ENCODE peak calls at places on chromosome 11, in nine cellular contexts. One of them, this sample, is unnamed.
A peak's percentile ranks its signal among the peaks of the same experiment; 100 is the strongest.

GRCh38 chr11:67195971-67196418 is 70.3 kb upstream of the GRK2 start:
- DNase-seq in AG04450: no peak
- DNase-seq in HFF-Myc: peak; percentile 61
- DNase-seq in KBM-7: no peak
- DNase-seq in fibroblast of lung: peak; percentile 71
- DNase-seq in ovary: no peak
- DNase-seq in upper lobe of right lung: no peak
- DNase-seq in NCI-H1417: no peak
- DNase-seq in AG10803: peak; percentile 92
- DNase-seq in this sample: no peak

GRCh38 chr11:8733847-8734246 is 51.3 kb downstream of the RPL27A start:
- DNase-seq in HFF-Myc: no peak
- DNase-seq in KBM-7: no peak
- DNase-seq in ovary: no peak
- DNase-seq in AG10803: no peak
- DNase-seq in fibroblast of lung: no peak
- DNase-seq in AG04450: no peak
- DNase-seq in upper lobe of right lung: no peak
- DNase-seq in NCI-H1417: no peak
- DNase-seq in this sample: no peak

GRCh38 chr11:1238767-1239595 is 16.1 kb downstream of the MUC5B start:
- DNase-seq in HFF-Myc: no peak
- DNase-seq in AG10803: no peak
- DNase-seq in KBM-7: no peak
- DNase-seq in NCI-H1417: no peak
- DNase-seq in fibroblast of lung: no peak
- DNase-seq in upper lobe of right lung: no peak
- DNase-seq in AG04450: no peak
- DNase-seq in ovary: no peak
- DNase-seq in this sample: no peak

GRCh38 chr11:46385169-46386004 is 3.9 kb downstream of the MDK start:
- DNase-seq in AG10803: no peak
- DNase-seq in NCI-H1417: no peak
- DNase-seq in ovary: no peak
- DNase-seq in fibroblast of lung: no peak
- DNase-seq in AG04450: no peak
- DNase-seq in KBM-7: no peak
- DNase-seq in upper lobe of right lung: no peak
- DNase-seq in HFF-Myc: no peak
- DNase-seq in this sample: no peak

GRCh38 chr11:132972565-132972964 is 559.7 kb downstream of the OPCML start:
- DNase-seq in ovary: no peak
- DNase-seq in HFF-Myc: no peak
- DNase-seq in upper lobe of right lung: no peak
- DNase-seq in fibroblast of lung: no peak
- DNase-seq in NCI-H1417: no peak
- DNase-seq in KBM-7: no peak
- DNase-seq in AG10803: no peak
- DNase-seq in AG04450: no peak
- DNase-seq in this sample: no peak

GRCh38 chr11:72930011-72930410 is 115.8 kb downstream of the ATG16L2 start:
- DNase-seq in upper lobe of right lung: no peak
- DNase-seq in NCI-H1417: no peak
- DNase-seq in KBM-7: no peak
- DNase-seq in fibroblast of lung: peak; percentile 69
- DNase-seq in HFF-Myc: no peak
- DNase-seq in AG10803: peak; percentile 16
- DNase-seq in ovary: no peak
- DNase-seq in AG04450: no peak
- DNase-seq in this sample: no peak

GRCh38 chr11:69925366-69926196 is 106.4 kb upstream of the FGF3 start:
- DNase-seq in NCI-H1417: no peak
- DNase-seq in AG04450: no peak
- DNase-seq in HFF-Myc: no peak
- DNase-seq in KBM-7: no peak
- DNase-seq in fibroblast of lung: no peak
- DNase-seq in AG10803: no peak
- DNase-seq in ovary: no peak
- DNase-seq in upper lobe of right lung: peak; percentile 47
- DNase-seq in this sample: no peak

GRCh38 chr11:114159802-114160588 is 100.5 kb downstream of the ZBTB16 start:
- DNase-seq in HFF-Myc: peak; percentile 86
- DNase-seq in NCI-H1417: peak; percentile 98
- DNase-seq in KBM-7: peak; percentile 98
- DNase-seq in ovary: peak; percentile 100
- DNase-seq in fibroblast of lung: peak; percentile 92
- DNase-seq in AG04450: peak; percentile 71
- DNase-seq in upper lobe of right lung: peak; percentile 99
- DNase-seq in AG10803: peak; percentile 95
- DNase-seq in this sample: peak; percentile 96

GRCh38 chr11:124646148-124646547 is 23.5 kb downstream of the TBRG1 start:
- DNase-seq in AG04450: no peak
- DNase-seq in KBM-7: peak; percentile 29
- DNase-seq in HFF-Myc: no peak
- DNase-seq in AG10803: no peak
- DNase-seq in upper lobe of right lung: no peak
- DNase-seq in ovary: no peak
- DNase-seq in fibroblast of lung: no peak
- DNase-seq in NCI-H1417: no peak
- DNase-seq in this sample: no peak

GRCh38 chr11:75523811-75524401 is 1.8 kb downstream of the GDPD5 start:
- DNase-seq in fibroblast of lung: no peak
- DNase-seq in HFF-Myc: no peak
- DNase-seq in NCI-H1417: no peak
- DNase-seq in AG10803: no peak
- DNase-seq in KBM-7: no peak
- DNase-seq in ovary: no peak
- DNase-seq in AG04450: no peak
- DNase-seq in upper lobe of right lung: no peak
- DNase-seq in this sample: no peak

GRCh38 chr11:1520987-1521349 is 34.4 kb upstream of the MOB2 start:
- DNase-seq in AG10803: no peak
- DNase-seq in KBM-7: no peak
- DNase-seq in HFF-Myc: no peak
- DNase-seq in ovary: no peak
- DNase-seq in fibroblast of lung: no peak
- DNase-seq in upper lobe of right lung: no peak
- DNase-seq in NCI-H1417: no peak
- DNase-seq in AG04450: no peak
- DNase-seq in this sample: no peak

GRCh38 chr11:116396332-116396731 is 376.5 kb downstream of the BUD13 start:
- DNase-seq in upper lobe of right lung: no peak
- DNase-seq in ovary: no peak
- DNase-seq in NCI-H1417: no peak
- DNase-seq in fibroblast of lung: no peak
- DNase-seq in AG10803: no peak
- DNase-seq in AG04450: no peak
- DNase-seq in KBM-7: no peak
- DNase-seq in HFF-Myc: no peak
- DNase-seq in this sample: no peak

GRCh38 chr11:19225123-19225522 is 15.6 kb downstream of the E2F8 start:
- DNase-seq in AG04450: no peak
- DNase-seq in upper lobe of right lung: no peak
- DNase-seq in HFF-Myc: no peak
- DNase-seq in KBM-7: no peak
- DNase-seq in AG10803: no peak
- DNase-seq in fibroblast of lung: no peak
- DNase-seq in ovary: no peak
- DNase-seq in NCI-H1417: no peak
- DNase-seq in this sample: no peak

GRCh38 chr11:66728760-66729385 is at the start of gene SPTBN2:
- DNase-seq in AG04450: no peak
- DNase-seq in fibroblast of lung: peak; percentile 18
- DNase-seq in NCI-H1417: peak; percentile 61
- DNase-seq in HFF-Myc: no peak
- DNase-seq in KBM-7: no peak
- DNase-seq in AG10803: no peak
- DNase-seq in ovary: no peak
- DNase-seq in upper lobe of right lung: no peak
- DNase-seq in this sample: no peak

GRCh38 chr11:8813658-8814057 is 97.3 kb upstream of the AKIP1 start:
- DNase-seq in AG10803: peak; percentile 89
- DNase-seq in fibroblast of lung: peak; percentile 84
- DNase-seq in KBM-7: peak; percentile 78
- DNase-seq in AG04450: peak; percentile 74
- DNase-seq in ovary: peak; percentile 80
- DNase-seq in HFF-Myc: peak; percentile 82
- DNase-seq in upper lobe of right lung: peak; percentile 87
- DNase-seq in NCI-H1417: peak; percentile 69
- DNase-seq in this sample: peak; percentile 67

This sample was measured in activated naive CD4-positive, alpha-beta T cell treated with anti-CD3 and anti-CD28 coated beads for 36 hours.